ENCODE peak calls at places on chromosomes 7 and 10, in six cellular contexts. T is AML-193, H is NCI-H187 treated with DMSO at 0.1 percent for 48 hours, K is right lobe of liver, Z is germinal center, E is ovary. Q is an unnamed sample.

GRCh38 chr10:16843252-16843870 is 26.1 kb upstream of the RSU1 start:
- DNase-seq in T (peak; percentile 58), H (peak; percentile 0), K (no peak), Z (peak; percentile 16), E (no peak), Q (peak; percentile 73)

GRCh38 chr7:107234436-107234835 is 65.6 kb downstream of the HBP1 start:
- DNase-seq in T (no peak), H (no peak), K (no peak), Z (no peak), E (no peak), Q (peak; percentile 61)

GRCh38 chr7:77184990-77185389 is 14.6 kb downstream of the FGL2 start:
- DNase-seq in T (no peak), H (no peak), K (no peak), Z (no peak), E (no peak), Q (no peak)

GRCh38 chr10:75593690-75594556 is 162.5 kb downstream of the LRMDA start:
- DNase-seq in T (no peak), H (no peak), K (no peak), Z (no peak), E (no peak), Q (no peak)

GRCh38 chr10:21160116-21160515 is 263.0 kb upstream of the NEBL start:
- DNase-seq in T (no peak), H (peak; percentile 25), K (no peak), Z (no peak), E (no peak), Q (no peak)

GRCh38 chr10:131569851-131570715 is 258.6 kb upstream of the TCERG1L start:
- DNase-seq in T (no peak), H (no peak), K (no peak), Z (no peak), E (no peak), Q (no peak)

GRCh38 chr10:73649876-73650536 is 5.8 kb downstream of the SYNPO2L start:
- DNase-seq in T (no peak), H (no peak), K (no peak), Z (no peak), E (no peak), Q (no peak)

GRCh38 chr7:103343758-103344452 is 662 bp downstream of the DNAJC2 start:
- DNase-seq in T (peak; percentile 30), H (no peak), K (no peak), Z (peak; percentile 19), E (no peak), Q (no peak)

GRCh38 chr10:78476156-78476555 is 442.5 kb downstream of the RPS24 start:
- DNase-seq in T (no peak), H (no peak), K (no peak), Z (no peak), E (no peak), Q (no peak)

GRCh38 chr7:156692849-156693248 is 52.3 kb downstream of the RNF32 start:
- DNase-seq in T (no peak), H (no peak), K (no peak), Z (no peak), E (no peak), Q (no peak)

GRCh38 chr10:5551531-5552375 is 27.0 kb downstream of the CALML3 start:
- DNase-seq in T (no peak), H (no peak), K (no peak), Z (no peak), E (no peak), Q (peak; percentile 57)

GRCh38 chr7:155562106-155562505 is 15.7 kb upstream of the CNPY1 start:
- DNase-seq in T (no peak), H (no peak), K (no peak), Z (no peak), E (no peak), Q (no peak)

GRCh38 chr7:28872226-28872625 is 85.9 kb downstream of the TRIL start:
- DNase-seq in T (no peak), H (no peak), K (no peak), Z (no peak), E (no peak), Q (no peak)

GRCh38 chr10:36748128-36748871 is 377.1 kb upstream of the ANKRD30A start:
- DNase-seq in T (no peak), H (no peak), K (no peak), Z (no peak), E (no peak), Q (no peak)

GRCh38 chr7:42831051-42831952 is 80.6 kb downstream of the C7orf25 start:
- DNase-seq in T (no peak), H (no peak), K (peak; percentile 21), Z (no peak), E (peak; percentile 60), Q (peak; percentile 40)

GRCh38 chr10:34813626-34814227 is 1.4 kb downstream of the PARD3 start:
- DNase-seq in T (no peak), H (no peak), K (peak; percentile 30), Z (no peak), E (no peak), Q (peak; percentile 14)

GRCh38 chr7:50920031-50920635 is 137.4 kb upstream of the GRB10 start:
- DNase-seq in T (no peak), H (no peak), K (no peak), Z (no peak), E (no peak), Q (no peak)

GRCh38 chr7:22229148-22229547 is 127.8 kb downstream of the RAPGEF5 start:
- DNase-seq in T (no peak), H (no peak), K (no peak), Z (no peak), E (no peak), Q (no peak)

GRCh38 chr10:78042058-78042751 is 8.5 kb downstream of the RPS24 start:
- DNase-seq in T (no peak), H (no peak), K (no peak), Z (no peak), E (no peak), Q (no peak)

GRCh38 chr10:114492351-114493037 is 88.2 kb upstream of the AFAP1L2 start:
- DNase-seq in T (no peak), H (no peak), K (no peak), Z (no peak), E (no peak), Q (no peak)

GRCh38 chr10:9510626-9511025 is 1456.1 kb downstream of the GATA3 start:
- DNase-seq in T (no peak), H (no peak), K (no peak), Z (no peak), E (no peak), Q (no peak)

Q was measured in T47D.